ENCODE peak calls at places on chromosomes 12 and 14, in nine cellular contexts. Y, W, P, O, C, F, K, E and X are unnamed samples. For H3K4me1 and H3K36me3, the result is how much of the 10 kb centered on the place peaks cover.

GRCh38 chr12:52618216-52618615 is at the start of gene KRT73:
- DNase-seq in O (no peak), W (no peak), E (no peak), K (no peak), F (no peak), P (no peak), C (no peak), Y (no peak), X (no peak)

GRCh38 chr14:104149617-104150141 is 11.3 kb downstream of the KIF26A start:
- DNase-seq in P (peak), E (no peak), W (no peak), O (no peak), F (peak), Y (peak), K (no peak), C (peak), X (no peak)

GRCh38 chr12:67280572-67280971 is 11.4 kb downstream of the CAND1 start:
- DNase-seq in Y (no peak), F (peak), P (no peak), O (no peak), C (no peak), E (no peak), W (no peak), K (no peak), X (no peak)

GRCh38 chr12:52063986-52064649 is 5.7 kb upstream of the ATG101 start:
- DNase-seq in K (peak), P (peak), O (peak), F (no peak), W (peak), C (peak), E (no peak), Y (peak), X (no peak)

GRCh38 chr14:52190532-52190931 is 77.0 kb upstream of the PTGDR start:
- DNase-seq in F (no peak), E (no peak), P (no peak), Y (no peak), O (no peak), K (no peak), C (no peak), W (no peak), X (no peak)

GRCh38 chr12:6062427-6063378 is 61.8 kb downstream of the VWF start:
- DNase-seq in F (peak), E (peak), W (no peak), C (peak), K (no peak), P (no peak), Y (no peak), O (no peak), X (peak)

GRCh38 chr12:52005903-52006703 is 643 bp upstream of the TAMALIN start:
- DNase-seq in O (no peak), P (peak), F (peak), C (no peak), Y (peak), E (no peak), W (peak), K (peak), X (peak)

GRCh38 chr12:59040651-59041050 is 120.3 kb upstream of the LRIG3 start:
- DNase-seq in W (no peak), O (no peak), F (no peak), E (no peak), C (peak), K (no peak), P (no peak), Y (no peak), X (no peak)

GRCh38 chr12:79934309-79935020 is 432 bp downstream of the PPP1R12A start:
- DNase-seq in F (peak), Y (peak), P (no peak), C (no peak), O (peak), K (no peak), E (peak), W (peak), X (no peak)

GRCh38 chr12:85356596-85357385 is 76.8 kb downstream of the ALX1 start:
- DNase-seq in P (no peak), O (no peak), F (no peak), C (no peak), K (no peak), W (no peak), E (no peak), Y (no peak), X (no peak)

GRCh38 chr12:11881835-11882234 is 188.9 kb upstream of the BCL2L14 start:
- DNase-seq in W (no peak), Y (no peak), K (no peak), F (no peak), E (no peak), C (no peak), O (no peak), P (no peak), X (no peak)
- H3K4me1 ChIP-seq in W (under half), Y (under half), K (under half), F (under half), E (under half), C (under half), O (under half), P (half or more), X (under half)

GRCh38 chr12:64418209-64418608 is 14.0 kb downstream of the XPOT start:
- DNase-seq in E (no peak), O (no peak), F (no peak), K (no peak), W (no peak), P (no peak), Y (no peak), C (no peak), X (no peak)
- H3K36me3 ChIP-seq in E (under half), O (under half), F (half or more), K (under half), W (half or more), P (half or more), Y (under half), C (half or more), X (under half)

DNA sequence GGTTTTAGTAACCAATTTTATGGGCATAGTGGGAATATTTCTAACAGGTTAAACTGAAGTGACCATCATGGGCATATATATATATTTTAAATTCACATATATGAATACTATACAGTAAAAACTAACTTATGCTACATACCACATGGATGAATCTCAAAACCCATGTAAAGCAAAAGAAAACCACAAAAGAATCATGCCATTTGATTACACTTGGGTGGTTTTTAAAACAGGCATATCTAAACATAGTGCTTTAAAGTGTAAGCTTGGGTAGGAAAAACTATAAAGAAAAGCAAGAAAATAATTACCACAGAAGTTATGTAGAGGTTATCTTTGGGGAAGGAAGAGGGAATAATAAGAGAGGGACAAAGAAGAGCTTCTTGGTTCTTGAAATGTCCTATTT is 326.1 kb downstream of the NAV3 start:
- DNase-seq in F (no peak), P (no peak), W (no peak), Y (no peak), C (no peak), E (no peak), K (no peak), O (no peak), X (no peak)
- H3K4me1 ChIP-seq in F (under half), P (under half), W (under half), Y (under half), C (under half), E (under half), K (under half), O (under half), X (under half)

DNA sequence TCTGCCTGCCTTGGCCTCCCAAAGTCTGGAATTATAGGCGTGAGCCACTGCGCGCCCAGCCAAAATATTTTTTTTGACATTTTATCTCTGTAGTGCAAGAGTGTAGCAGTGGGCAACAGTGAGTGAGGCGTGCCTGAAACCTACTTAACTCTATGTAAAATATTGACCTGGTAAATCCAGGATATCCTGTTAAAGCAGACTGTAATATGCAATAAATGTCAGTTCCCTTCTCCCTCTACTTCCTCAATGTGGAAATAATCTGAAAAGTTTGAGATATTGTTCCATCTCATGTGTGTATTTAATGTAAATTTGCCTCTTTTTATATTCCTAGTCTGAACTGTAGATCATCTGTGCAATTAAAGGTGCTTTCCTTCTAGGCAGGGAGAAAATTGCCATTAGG is 9.5 kb upstream of the CDK17 start:
- DNase-seq in C (no peak), F (no peak), P (no peak), Y (no peak), E (no peak), K (no peak), O (no peak), W (no peak), X (no peak)
- H3K36me3 ChIP-seq in C (under half), F (under half), P (under half), Y (under half), E (under half), K (under half), O (under half), W (under half), X (under half)

GRCh38 chr12:111412007-111412829 is 6.5 kb downstream of the SH2B3 start:
- DNase-seq in O (no peak), K (no peak), F (peak), E (no peak), C (peak), P (peak), Y (no peak), W (no peak), X (no peak)

GRCh38 chr12:111412830-111413441 is 7.2 kb downstream of the SH2B3 start:
- DNase-seq in W (no peak), C (peak), F (no peak), P (no peak), E (no peak), K (no peak), Y (no peak), O (no peak), X (no peak)

GRCh38 chr12:111413442-111414086 is 7.8 kb downstream of the SH2B3 start:
- DNase-seq in O (no peak), F (no peak), W (no peak), E (no peak), K (no peak), Y (no peak), P (peak), C (peak), X (peak)

GRCh38 chr12:111417290-111417689 is 11.6 kb downstream of the SH2B3 start:
- DNase-seq in C (no peak), K (no peak), W (no peak), O (no peak), F (no peak), Y (no peak), P (no peak), E (no peak), X (no peak)

DNA sequence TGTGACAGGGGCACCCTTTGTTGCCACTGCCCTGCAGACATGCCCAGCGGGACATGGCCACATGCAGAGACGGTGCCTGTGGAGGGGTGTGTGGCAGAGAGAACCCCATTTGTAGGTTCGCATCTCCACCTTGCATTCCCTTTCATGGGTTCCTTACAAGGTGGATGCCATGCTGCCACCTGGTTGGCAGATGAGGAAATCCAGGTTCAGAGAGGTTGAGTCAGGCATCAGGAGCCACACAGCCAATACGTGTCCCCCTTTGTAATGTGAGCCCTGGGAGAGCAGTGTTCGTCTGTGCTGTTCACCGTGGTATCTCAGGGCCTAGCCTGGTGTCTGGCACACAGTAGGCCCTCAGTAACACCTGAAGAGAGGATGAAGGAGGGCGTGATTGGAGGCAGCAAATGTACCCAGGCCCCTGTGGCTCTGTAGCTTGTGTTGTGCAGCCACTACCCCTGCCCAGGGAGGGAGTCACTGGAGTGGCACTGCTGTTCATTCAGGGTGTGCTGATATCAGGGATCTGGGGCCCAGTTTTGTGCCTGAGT is 9.1 kb downstream of the SH2B3 start:
- DNase-seq in F (no peak), W (no peak), P (no peak), C (no peak), E (no peak), Y (no peak), K (no peak), O (no peak), X (no peak)
- H3K4me1 ChIP-seq in F (under half), W (under half), P (half or more), C (under half), E (under half), Y (half or more), K (under half), O (under half), X (under half)

GRCh38 chr12:76072568-76072967 is 11.9 kb downstream of the NAP1L1 start:
- DNase-seq in P (no peak), F (no peak), E (no peak), Y (no peak), C (no peak), O (no peak), W (no peak), K (no peak), X (no peak)
- H3K36me3 ChIP-seq in P (under half), F (under half), E (under half), Y (under half), C (under half), O (under half), W (under half), K (under half), X (under half)

GRCh38 chr12:32477714-32478113 is 78.4 kb downstream of the FGD4 start:
- DNase-seq in W (no peak), P (no peak), F (no peak), K (no peak), O (no peak), Y (no peak), C (no peak), E (no peak), X (no peak)

GRCh38 chr12:32482226-32482625 is 82.9 kb downstream of the FGD4 start:
- DNase-seq in O (no peak), W (no peak), F (no peak), C (no peak), P (no peak), Y (no peak), K (no peak), E (peak), X (no peak)

GRCh38 chr12:32478166-32478565 is 78.8 kb downstream of the FGD4 start:
- DNase-seq in W (no peak), F (no peak), C (no peak), O (no peak), Y (no peak), E (no peak), P (no peak), K (no peak), X (no peak)

GRCh38 chr12:32476446-32476845 is 77.1 kb downstream of the FGD4 start:
- DNase-seq in C (no peak), Y (no peak), W (no peak), E (no peak), O (no peak), F (no peak), K (no peak), P (no peak), X (no peak)

DNA sequence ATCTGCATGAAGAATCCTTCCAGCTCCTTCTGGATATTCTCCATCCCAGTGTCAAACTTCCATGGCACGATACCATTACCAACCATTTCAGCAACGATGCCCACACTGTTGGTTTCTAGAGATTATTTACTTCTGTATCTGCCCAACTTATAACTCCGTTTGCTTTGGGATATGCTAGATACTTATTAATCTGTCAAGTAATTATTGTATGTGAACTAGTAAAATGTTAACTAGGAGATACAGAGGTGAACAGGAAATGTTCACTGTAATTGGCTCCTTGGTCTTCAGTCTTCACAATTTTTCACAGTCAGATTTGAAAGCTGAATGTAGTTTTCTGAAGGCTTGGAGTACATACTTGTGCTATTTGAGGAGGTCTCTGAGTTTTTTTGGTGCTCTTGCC is 79.5 kb downstream of the FGD4 start:
- DNase-seq in W (no peak), F (no peak), K (no peak), P (no peak), C (no peak), Y (no peak), O (no peak), E (no peak), X (peak)
- H3K4me1 ChIP-seq in W (under half), F (under half), K (under half), P (under half), C (under half), Y (under half), O (under half), E (under half), X (under half)